ENCODE peak calls at places on chromosomes 12 and 14, in five cellular contexts. Z is T-helper 9 cell, S is EL, R is ELR, I is NCI-H1105 treated with DMSO at 0.1 percent for 48 hours. H is an unnamed sample.

GRCh38 chr12:79547735-79548347 is 142.9 kb downstream of the PAWR start:
- DNase-seq in I (peak), R (peak), Z (no peak), S (peak), H (peak)

GRCh38 chr12:48002773-48003218 is 1.5 kb downstream of the COL2A1 start:
- DNase-seq in R (peak), I (peak), S (peak), Z (no peak), H (peak)

GRCh38 chr12:96244826-96245225 is 50.7 kb downstream of the ELK3 start:
- DNase-seq in R (no peak), S (no peak), I (no peak), Z (no peak), H (no peak)

GRCh38 chr12:116853507-116853906 is 27.7 kb downstream of the HRK start:
- DNase-seq in S (no peak), Z (no peak), R (no peak), I (no peak), H (no peak)

GRCh38 chr12:268483-268840 is 5.8 kb upstream of the SLC6A13 start:
- DNase-seq in Z (no peak), S (no peak), I (no peak), R (no peak), H (no peak)

GRCh38 chr12:96155781-96156180 is 38.4 kb upstream of the ELK3 start:
- DNase-seq in R (no peak), I (no peak), Z (no peak), S (no peak), H (no peak)

GRCh38 chr12:120055231-120055630 is 61.3 kb downstream of the RAB35 start:
- DNase-seq in R (no peak), Z (no peak), S (no peak), I (no peak), H (no peak)

GRCh38 chr12:51970904-51971646 is 19.6 kb downstream of the ACVR1B start:
- DNase-seq in Z (peak), S (peak), I (no peak), R (peak), H (no peak)

GRCh38 chr12:23049180-23049579 is 424.2 kb downstream of the ETNK1 start:
- DNase-seq in I (no peak), Z (no peak), S (peak), R (peak), H (no peak)

GRCh38 chr12:75505706-75506312 is 5.6 kb downstream of the KRR1 start:
- DNase-seq in I (peak), R (peak), Z (no peak), S (peak), H (no peak)

GRCh38 chr14:100440207-100440631 is 117.1 kb downstream of the SLC25A47 start:
- DNase-seq in S (peak), Z (peak), R (peak), I (peak), H (peak)

H was measured in NCI-H1417.